ENCODE peak calls at places on chromosomes 6 and 20, in ten cellular contexts. C is H54; K is activated T-helper 1 cell treated with anti-CD3 and anti-CD28 coated beads, Interleukin-12 subunit alpha, Interleukin-12 subunit beta, Interleukin-2, Interleukin-4 antibody, amounts not matched to agents 30 ng/mL and 10 ng/mL and 1 ng/mL, durations not matched to agents 14 hours and 24 hours and 36 hours; Y is T-helper 17 cell; R is heart right ventricle; D is hippocampal formation; F is HL-60; G is EL; E is Calu3; X is D341Med. B is an unnamed sample.

GRCh38 chr20:46056970-46057855 is 28.2 kb downstream of the SLC12A5 start:
- DNase-seq in X (no peak), F (peak), D (no peak), E (no peak), C (peak), Y (no peak), R (peak), G (peak), K (no peak), B (no peak)

GRCh38 chr6:36368921-36369880 is 18.3 kb downstream of the ETV7 start:
- DNase-seq in Y (no peak), G (peak), D (no peak), R (no peak), F (peak), C (no peak), E (peak), K (no peak), X (no peak), B (no peak)

GRCh38 chr6:14910692-14911547 is 334.9 kb upstream of the JARID2 start:
- DNase-seq in R (peak), C (no peak), F (peak), X (no peak), K (peak), Y (no peak), E (no peak), D (no peak), G (peak), B (no peak)

GRCh38 chr6:167146977-167147376 is 10.8 kb downstream of the GPR31 start:
- DNase-seq in G (no peak), K (no peak), D (no peak), X (no peak), Y (no peak), C (no peak), F (no peak), E (no peak), R (no peak), B (no peak)

GRCh38 chr6:30819287-30819917 is 64.9 kb upstream of the DDR1 start:
- DNase-seq in R (no peak), C (no peak), E (no peak), Y (no peak), G (no peak), K (no peak), F (no peak), D (no peak), X (no peak), B (no peak)

GRCh38 chr6:4549556-4550226 is 226.5 kb upstream of the CDYL start:
- DNase-seq in X (no peak), D (no peak), R (no peak), G (no peak), E (no peak), Y (no peak), K (no peak), C (no peak), F (no peak), B (no peak)

GRCh38 chr6:159726196-159726917 is 949 bp upstream of the WTAP start:
- DNase-seq in R (no peak), D (no peak), E (no peak), C (no peak), Y (no peak), X (no peak), F (no peak), G (no peak), K (no peak), B (no peak)

GRCh38 chr6:41648921-41649320 is 10.7 kb downstream of the MDFI start:
- DNase-seq in R (no peak), D (no peak), K (no peak), F (no peak), C (no peak), X (no peak), G (no peak), Y (no peak), E (no peak), B (no peak)

GRCh38 chr20:59013031-59013951 is 5.9 kb upstream of the TUBB1 start:
- DNase-seq in K (no peak), D (no peak), R (no peak), C (no peak), E (no peak), Y (no peak), X (no peak), G (no peak), F (no peak), B (no peak)